ENCODE peak calls at places on chromosomes 3 and 15, in eight cellular contexts. S, F, C, P, Q, O, E and W are unnamed samples.

GRCh38 chr3:142180761-142181362 is 31.5 kb upstream of the TFDP2 start:
- DNase-seq in F (peak; percentile 38), C (peak; percentile 4), Q (peak; percentile 58), E (no peak), P (peak; percentile 51), O (peak; percentile 28), S (peak; percentile 35), W (peak; percentile 52)

GRCh38 chr15:59918994-59919951 is 84.8 kb upstream of the FOXB1 start:
- DNase-seq in E (peak; percentile 57), F (peak; percentile 47), C (no peak), O (no peak), P (peak; percentile 26), Q (no peak), S (no peak), W (no peak)

GRCh38 chr15:24848050-24848449 is 106.7 kb upstream of the SNRPN start:
- DNase-seq in O (no peak), C (no peak), F (peak; percentile 62), P (peak; percentile 45), E (no peak), Q (peak; percentile 63), S (no peak), W (no peak)

GRCh38 chr15:80240261-80240660 is 11.8 kb downstream of the CTXND1 start:
- DNase-seq in P (no peak), E (no peak), Q (no peak), C (no peak), O (no peak), F (no peak), S (no peak), W (no peak)

GRCh38 chr3:38578081-38578475 is 71.4 kb downstream of the SCN5A start:
- DNase-seq in O (no peak), S (no peak), P (no peak), Q (no peak), E (no peak), F (no peak), C (no peak), W (no peak)

GRCh38 chr3:186021673-186022362 is 84.0 kb upstream of the TRA2B start:
- DNase-seq in Q (peak; percentile 16), O (no peak), C (no peak), F (peak; percentile 8), S (no peak), E (no peak), P (no peak), W (no peak)

GRCh38 chr3:58647661-58648141 is 18.9 kb downstream of the FAM3D start:
- DNase-seq in P (peak; percentile 95), E (no peak), O (no peak), S (no peak), C (no peak), Q (no peak), F (no peak), W (no peak)

GRCh38 chr3:193030276-193030675 is 112.6 kb upstream of the MB21D2 start:
- DNase-seq in E (no peak), C (no peak), Q (no peak), P (peak; percentile 21), O (no peak), F (no peak), S (no peak), W (no peak)

GRCh38 chr3:94441494-94441847 is 378.6 kb downstream of the NSUN3 start:
- DNase-seq in E (no peak), Q (no peak), O (no peak), C (no peak), S (no peak), F (no peak), P (no peak), W (no peak)

GRCh38 chr3:94440767-94441493 is 378.1 kb downstream of the NSUN3 start:
- DNase-seq in S (no peak), Q (no peak), E (no peak), F (peak; percentile 33), P (peak; percentile 83), C (no peak), O (peak; percentile 17), W (no peak)
- TF ChIP-seq MAX in S (no peak), Q (peak; percentile 42), E (no peak), F (no peak), P (no peak), C (no peak), O (no peak), W (no peak)

DNA sequence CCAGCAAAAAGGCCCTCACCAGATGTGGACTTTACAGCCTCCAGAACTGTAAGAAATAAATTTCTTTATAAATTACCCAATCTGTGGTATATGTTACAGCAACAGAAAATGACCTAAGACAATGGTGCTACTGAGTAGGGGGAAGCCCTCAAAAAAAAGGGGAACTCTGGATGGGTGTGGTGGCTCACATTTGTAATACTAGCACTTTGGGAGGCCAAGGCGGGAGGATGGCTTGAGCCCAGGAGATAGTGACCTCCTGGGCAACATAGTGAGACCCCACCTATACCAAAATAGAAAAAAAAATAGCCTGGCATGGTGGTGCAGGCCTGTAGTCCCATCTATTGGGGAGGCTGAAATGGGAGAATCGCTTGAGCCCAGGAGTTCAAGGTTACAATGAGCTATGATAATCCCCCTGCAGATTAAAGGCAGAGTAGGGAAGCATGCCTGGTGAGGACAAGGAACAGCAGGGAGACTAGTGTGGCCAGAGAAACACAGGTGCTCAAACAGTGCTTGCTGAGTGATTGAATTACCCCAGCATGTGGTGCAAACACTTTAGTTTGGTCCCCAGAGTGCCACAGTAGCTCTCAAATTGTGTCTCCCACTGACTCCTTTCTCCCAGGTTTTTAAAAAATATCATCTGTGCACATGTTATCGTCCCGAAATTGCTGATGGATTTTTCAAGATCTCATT is 13.9 kb upstream of the USP3 start:
- DNase-seq in F (no peak), Q (no peak), C (no peak), O (no peak), E (no peak), P (no peak), S (no peak), W (peak; percentile 89)
- H3K4me3 ChIP-seq in F (no peak overlapping the region), Q (no peak overlapping the region), C (no peak overlapping the region), O (no peak overlapping the region), E (no peak overlapping the region), P (no peak overlapping the region), S (no peak overlapping the region), W (no peak overlapping the region)

DNA sequence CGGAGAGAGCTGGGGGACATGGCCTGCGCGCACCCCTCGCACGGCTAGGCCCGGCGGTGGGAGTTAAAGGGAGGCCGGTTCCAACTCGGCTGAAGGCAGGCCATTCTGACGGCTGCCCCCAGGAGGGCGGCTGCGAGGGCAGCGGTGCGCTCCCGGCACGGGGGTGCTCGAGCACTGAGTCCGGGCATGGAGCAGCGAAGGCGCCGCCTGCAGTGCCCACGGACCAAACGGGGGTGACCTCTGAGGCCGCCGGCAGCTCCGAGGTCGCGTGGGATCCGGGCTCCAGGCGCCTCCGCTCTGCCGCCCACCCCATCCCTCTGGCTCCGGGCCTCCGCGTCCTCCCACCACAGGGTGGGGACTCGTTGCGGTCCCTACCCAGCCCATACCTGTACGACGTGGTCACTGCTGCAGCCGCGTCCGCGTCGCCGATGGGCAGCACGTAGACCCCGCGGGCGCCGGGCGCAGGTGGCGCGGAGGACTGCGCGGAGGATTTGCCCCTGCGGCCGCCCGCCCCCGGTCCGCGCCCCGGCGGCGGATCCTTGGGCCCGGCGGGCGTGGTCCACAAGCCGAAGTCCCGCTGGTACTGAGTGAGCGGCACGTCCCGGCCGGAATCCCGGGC is 507 bp downstream of the MAP6D1 start:
- DNase-seq in S (no peak), E (no peak), F (no peak), Q (peak; percentile 79), P (peak; percentile 19), O (no peak), C (no peak), W (peak; percentile 53)
- TF ChIP-seq CTCF in S (no peak), E (no peak), F (no peak), Q (no peak), P (no peak), O (no peak), C (no peak), W (no peak)

DNA sequence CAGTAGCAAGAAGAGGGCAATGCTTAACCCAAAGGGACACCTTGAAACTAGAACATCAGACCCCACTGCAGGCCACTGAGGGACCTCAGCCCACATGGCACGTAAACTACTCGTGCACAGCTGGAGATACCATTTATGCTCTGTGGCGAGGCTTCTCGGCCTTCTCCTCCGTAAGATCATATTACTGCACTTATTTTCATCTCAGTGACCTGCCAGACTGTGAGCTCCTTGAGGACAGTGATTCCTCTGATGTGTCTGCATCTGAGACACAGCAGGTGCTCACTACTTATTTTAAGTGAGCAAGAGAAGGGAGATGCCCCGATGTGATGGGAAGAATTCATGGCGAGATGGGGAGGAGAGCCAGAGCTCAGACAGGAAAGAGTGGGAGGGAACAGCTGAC is 137.6 kb downstream of the RPLP1 start:
- DNase-seq in S (no peak), P (no peak), O (no peak), E (no peak), F (no peak), C (no peak), Q (no peak), W (no peak)
- TF ChIP-seq MAX in S (no peak), P (no peak), O (no peak), E (no peak), F (no peak), C (no peak), Q (no peak), W (no peak)

GRCh38 chr15:29813009-29813408 is 9.3 kb downstream of the TJP1 start:
- DNase-seq in C (no peak), O (no peak), P (no peak), Q (no peak), E (no peak), S (no peak), F (no peak), W (no peak)

GRCh38 chr15:29815000-29815704 is 7.1 kb downstream of the TJP1 start:
- DNase-seq in F (peak; percentile 64), S (peak; percentile 47), C (no peak), Q (no peak), P (peak; percentile 62), E (no peak), O (peak; percentile 41), W (no peak)

GRCh38 chr15:29815705-29816042 is 6.6 kb downstream of the TJP1 start:
- DNase-seq in P (no peak), F (no peak), O (no peak), S (no peak), Q (no peak), E (no peak), C (no peak), W (no peak)

GRCh38 chr15:29812384-29812694 is 9.9 kb downstream of the TJP1 start:
- DNase-seq in F (peak; percentile 27), O (no peak), Q (no peak), S (no peak), P (peak; percentile 54), E (no peak), C (no peak), W (no peak)

DNA sequence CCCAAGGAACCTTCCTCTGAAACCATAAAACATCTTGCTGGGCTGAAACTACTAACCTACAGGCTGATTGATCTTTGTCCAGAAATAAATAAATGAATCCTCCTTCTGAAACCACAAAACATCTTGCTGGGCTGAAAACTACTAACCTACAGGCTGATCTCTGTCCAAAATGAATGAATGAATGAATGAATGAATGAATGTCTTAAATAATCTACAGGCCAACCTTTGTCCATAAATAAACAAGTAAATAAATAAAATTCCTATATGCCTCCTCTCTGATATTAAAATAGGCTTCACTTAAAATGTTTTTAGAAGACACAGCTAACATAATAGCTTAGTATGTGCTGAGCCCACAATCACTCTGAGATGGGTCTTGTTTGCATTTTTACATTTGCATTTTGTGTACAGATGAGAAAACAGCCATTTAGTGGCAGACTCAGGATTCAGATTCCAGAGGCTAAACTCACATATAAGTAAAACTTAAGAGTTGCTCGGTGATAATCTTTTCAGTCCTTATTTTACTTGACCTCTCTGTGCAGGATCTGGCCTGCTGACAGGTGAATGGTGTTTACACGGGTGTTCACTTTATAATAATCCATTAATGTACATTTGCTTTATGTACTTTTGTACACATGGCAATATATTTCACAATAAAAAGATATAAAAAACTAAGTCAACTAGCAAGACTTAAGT is 10.4 kb downstream of the TJP1 start:
- DNase-seq in Q (no peak), C (no peak), S (no peak), F (no peak), P (no peak), O (no peak), E (no peak), W (no peak)
- H3K4me3 ChIP-seq in Q (no peak overlapping the region), C (no peak overlapping the region), S (no peak overlapping the region), F (no peak overlapping the region), P (no peak overlapping the region), O (no peak overlapping the region), E (no peak overlapping the region), W (no peak overlapping the region)